ENCODE peak calls at places on chromosome 6, in four cellular contexts. W is hepatocyte, O is MM.1S, Z is HepG2. H is an unnamed sample. For H3K4me1, the result is how much of the 10 kb centered on the place peaks cover.

GRCh38 chr6:80341330-80341729 is 234.9 kb downstream of the BCKDHB start:
- DNase-seq in W (no peak), O (no peak), Z (no peak), H (no peak)

GRCh38 chr6:47715782-47716181 is 17.4 kb downstream of the ADGRF4 start:
- DNase-seq in W (no peak), O (no peak), Z (no peak), H (no peak)

GRCh38 chr6:146851837-146852236 is 253.1 kb downstream of the ADGB start:
- DNase-seq in W (no peak), O (peak), Z (no peak), H (no peak)

GRCh38 chr6:34671801-34672656 is 24.5 kb downstream of the ILRUN start:
- DNase-seq in W (no peak), O (peak), Z (no peak), H (no peak)

GRCh38 chr6:25504661-25505060 is 147.4 kb upstream of the SCGN start:
- DNase-seq in W (no peak), O (no peak), Z (no peak), H (peak)

GRCh38 chr6:3835055-3835731 is 14.0 kb upstream of the FAM50B start:
- DNase-seq in W (peak), O (no peak), Z (peak), H (no peak)

GRCh38 chr6:89965441-89966249 is 71.4 kb downstream of the GJA10 start:
- DNase-seq in W (no peak), O (no peak), Z (no peak), H (no peak)

GRCh38 chr6:75199856-75200255 is 6.0 kb downstream of the COL12A1 start:
- DNase-seq in W (no peak), O (no peak), Z (no peak), H (no peak)

GRCh38 chr6:3218266-3218665 is 9.2 kb downstream of the TUBB2B start:
- DNase-seq in W (no peak), O (no peak), Z (no peak), H (no peak)

GRCh38 chr6:113924199-113924791 is 46.7 kb downstream of the HDAC2 start:
- DNase-seq in W (no peak), O (no peak), Z (no peak), H (no peak)

GRCh38 chr6:47698342-47698787 is at the start of gene ADGRF4:
- DNase-seq in W (peak), O (no peak), Z (no peak), H (no peak)

GRCh38 chr6:107330190-107330589 is 129.2 kb downstream of the PDSS2 start:
- DNase-seq in W (peak), O (peak), Z (no peak), H (no peak)

GRCh38 chr6:84193140-84193708 is 34.2 kb downstream of the CEP162 start:
- DNase-seq in W (no peak), O (no peak), Z (no peak), H (no peak)

GRCh38 chr6:144619983-144620382 is 334.8 kb downstream of the UTRN start:
- DNase-seq in W (no peak), O (no peak), Z (no peak), H (no peak)

GRCh38 chr6:149752600-149752999 is 3.1 kb downstream of the PCMT1 start:
- DNase-seq in W (no peak), O (no peak), Z (no peak), H (no peak)

GRCh38 chr6:22470454-22471368 is 98.7 kb upstream of the HDGFL1 start:
- DNase-seq in W (peak), O (no peak), Z (no peak), H (peak)

GRCh38 chr6:40907198-40907701 is 131.8 kb downstream of the UNC5CL start:
- DNase-seq in W (no peak), O (no peak), Z (peak), H (no peak)

GRCh38 chr6:105799051-105799450 is 287.1 kb upstream of the PRDM1 start:
- DNase-seq in W (no peak), O (no peak), Z (no peak), H (no peak)

GRCh38 chr6:2956930-2957329 is 14.4 kb downstream of the SERPINB6 start:
- DNase-seq in W (no peak), O (no peak), Z (no peak), H (no peak)

GRCh38 chr6:75202676-75203131 is 3.1 kb downstream of the COL12A1 start:
- DNase-seq in W (no peak), O (no peak), Z (no peak), H (peak)

DNA sequence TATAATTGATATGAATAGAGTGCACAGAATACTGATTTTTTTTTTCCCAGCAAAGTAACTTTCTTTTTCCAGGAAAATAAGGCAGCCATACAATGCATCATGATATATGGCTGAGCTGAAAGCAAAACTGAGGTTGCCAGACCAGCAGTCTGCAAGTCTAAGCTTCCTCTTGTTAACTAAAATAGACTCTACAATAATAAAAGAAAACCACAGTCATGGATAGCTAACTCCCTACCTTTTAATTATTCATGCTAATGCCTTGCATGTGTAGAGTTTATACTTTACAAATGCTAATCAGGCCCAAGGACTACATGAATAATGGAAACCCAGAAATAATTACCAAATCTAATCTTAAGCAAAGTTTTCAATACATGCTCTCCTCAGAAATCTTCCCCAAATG is 47.4 kb downstream of the MAP7 start:
- DNase-seq in W (no peak), O (no peak), Z (no peak), H (no peak)
- H3K4me2 ChIP-seq in W (no peak), O (peak), Z (no peak), H (peak)

GRCh38 chr6:137227872-137228302 is 8.7 kb upstream of the IFNGR1 start:
- DNase-seq in W (no peak), O (peak), Z (no peak), H (no peak)

GRCh38 chr6:137231895-137232294 is 12.7 kb upstream of the IFNGR1 start:
- DNase-seq in W (no peak), O (no peak), Z (no peak), H (no peak)

GRCh38 chr6:137229075-137229759 is 10.0 kb upstream of the IFNGR1 start:
- DNase-seq in W (no peak), O (no peak), Z (no peak), H (no peak)

GRCh38 chr6:137231156-137231555 is 12.0 kb upstream of the IFNGR1 start:
- DNase-seq in W (no peak), O (no peak), Z (no peak), H (no peak)

GRCh38 chr6:137230547-137230946 is 11.4 kb upstream of the IFNGR1 start:
- DNase-seq in W (no peak), O (no peak), Z (no peak), H (no peak)
- H3K4me1 ChIP-seq in W (under half), O (under half), Z (under half), H (under half)

GRCh38 chr6:118893095-118893881 is 664 bp upstream of the ASF1A start:
- DNase-seq in W (peak), O (peak), Z (peak), H (no peak)

GRCh38 chr6:118895241-118895561 is 1.2 kb downstream of the ASF1A start:
- DNase-seq in W (no peak), O (no peak), Z (no peak), H (no peak)

GRCh38 chr6:118894425-118895240 is 681 bp downstream of the ASF1A start:
- DNase-seq in W (peak), O (peak), Z (peak), H (peak)

GRCh38 chr6:118892248-118893094 is 1.5 kb upstream of the ASF1A start:
- DNase-seq in W (no peak), O (no peak), Z (no peak), H (no peak)

DNA sequence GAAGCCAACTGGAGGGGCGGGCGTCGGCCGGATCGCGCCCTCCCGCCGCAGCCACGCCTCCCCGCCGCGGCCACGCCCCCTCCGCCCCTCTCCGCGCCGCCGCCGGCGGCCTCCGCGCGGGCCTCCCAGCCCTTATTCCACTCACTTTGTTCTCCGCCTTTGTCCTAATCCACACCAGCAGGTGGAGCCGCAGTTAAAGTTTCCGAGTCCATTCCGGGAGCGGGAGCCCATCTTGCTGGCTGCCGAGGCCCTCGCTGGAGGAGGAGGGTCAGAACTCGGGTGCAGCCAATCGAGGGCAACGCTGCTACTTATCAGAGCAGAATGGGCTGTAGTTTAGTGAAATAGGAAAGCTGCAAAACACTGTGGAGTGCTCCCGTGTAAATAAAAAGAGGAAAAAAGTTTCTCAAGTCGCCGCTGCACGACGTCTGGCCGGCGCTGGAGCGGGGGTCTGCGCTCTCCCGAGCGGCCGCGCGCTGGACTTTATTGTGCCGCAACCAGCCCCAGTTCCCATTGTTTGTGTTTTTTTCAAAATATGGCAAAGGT is at the start of gene ASF1A:
- DNase-seq in W (peak), O (peak), Z (peak), H (peak)
- TF ChIP-seq CTCF in W (peak), O (peak), Z (peak), H (peak)

GRCh38 chr6:138258991-138259390 is 40.7 kb upstream of the PBOV1 start:
- DNase-seq in W (no peak), O (no peak), Z (peak), H (no peak)
- H3K4me2 ChIP-seq in W (no peak), O (no peak), Z (peak), H (no peak)

DNA sequence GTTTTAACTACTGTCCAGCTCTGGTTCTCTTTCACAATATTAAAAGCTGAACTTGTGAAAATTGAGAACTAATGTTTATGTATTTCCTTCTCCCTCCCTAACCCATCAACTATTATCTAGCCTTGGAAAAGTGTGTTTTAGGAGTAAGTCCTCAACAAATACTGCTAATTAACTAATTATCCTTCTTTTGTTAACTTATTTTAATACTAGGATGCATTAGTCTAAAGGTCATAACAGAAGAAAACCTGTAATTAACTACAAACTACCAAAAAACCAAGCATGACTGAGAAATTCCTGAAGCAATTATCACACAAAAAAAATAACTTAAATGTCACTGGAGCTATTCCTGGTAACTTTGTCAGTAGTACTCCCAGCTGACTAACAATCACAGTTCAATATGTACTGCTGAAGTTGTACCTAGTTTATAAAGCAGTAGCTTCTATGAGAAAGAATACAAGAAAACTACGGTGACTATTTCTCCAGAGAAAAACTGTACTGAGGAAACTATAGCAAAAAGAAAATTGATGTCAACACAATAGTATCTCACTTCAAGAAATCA is 301.9 kb downstream of the LAMA2 start:
- DNase-seq in W (no peak), O (no peak), Z (no peak), H (no peak)
- H3K4me1 ChIP-seq in W (under half), O (under half), Z (under half), H (under half)

H was measured in neural progenitor cell.